ENCODE peak calls at places on chromosomes 11 and 22, in six cellular contexts. U is heart right ventricle, Y is prostate gland, O is PC-9, M is substantia nigra, B is fibroblast of lung. K is an unnamed sample.

GRCh38 chr11:18974192-18974591 is 35.0 kb upstream of the MRGPRX1 start:
- DNase-seq in U (no peak), Y (no peak), O (no peak), M (no peak), B (no peak), K (no peak)

GRCh38 chr22:22855617-22856308 is 31.9 kb upstream of the IGLL5 start:
- DNase-seq in U (no peak), Y (no peak), O (no peak), M (no peak), B (no peak), K (no peak)

GRCh38 chr11:57315491-57315890 is 9.3 kb downstream of the TNKS1BP1 start:
- DNase-seq in U (no peak), Y (no peak), O (no peak), M (no peak), B (peak), K (no peak)

GRCh38 chr22:29458551-29458950 is 20.2 kb downstream of the RFPL1 start:
- DNase-seq in U (no peak), Y (no peak), O (no peak), M (no peak), B (no peak), K (no peak)

GRCh38 chr22:30866216-30866615 is 102.4 kb downstream of the MORC2 start:
- DNase-seq in U (no peak), Y (no peak), O (no peak), M (no peak), B (no peak), K (no peak)

GRCh38 chr22:50306753-50307749 is at the start of gene PLXNB2:
- DNase-seq in U (peak), Y (peak), O (peak), M (peak), B (peak), K (peak)

GRCh38 chr11:80542704-80543103 is 1101.9 kb upstream of the TENM4 start:
- DNase-seq in U (no peak), Y (no peak), O (no peak), M (no peak), B (no peak), K (no peak)

GRCh38 chr11:6705905-6706535 is 22.9 kb upstream of the MRPL17 start:
- DNase-seq in U (no peak), Y (peak), O (peak), M (no peak), B (peak), K (peak)

GRCh38 chr11:69308531-69308930 is 14.6 kb downstream of the MYEOV start:
- DNase-seq in U (no peak), Y (no peak), O (no peak), M (no peak), B (no peak), K (no peak)

GRCh38 chr11:2090172-2091111 is 48.7 kb downstream of the IGF2 start:
- DNase-seq in U (no peak), Y (no peak), O (no peak), M (no peak), B (no peak), K (no peak)

GRCh38 chr11:33722579-33723234 is 13.5 kb downstream of the CD59 start:
- DNase-seq in U (no peak), Y (no peak), O (peak), M (no peak), B (peak), K (no peak)

GRCh38 chr11:81449588-81450155 is 1284.0 kb downstream of the FAM181B start:
- DNase-seq in U (no peak), Y (no peak), O (no peak), M (no peak), B (peak), K (no peak)

GRCh38 chr11:44634401-44635281 is 69.2 kb downstream of the CD82 start:
- DNase-seq in U (peak), Y (peak), O (no peak), M (peak), B (peak), K (peak)

GRCh38 chr11:6637871-6638270 is 17.7 kb downstream of the DCHS1 start:
- DNase-seq in U (no peak), Y (no peak), O (peak), M (no peak), B (peak), K (no peak)

GRCh38 chr11:64001552-64002427 is 15.6 kb downstream of the OTUB1 start:
- DNase-seq in U (no peak), Y (no peak), O (no peak), M (no peak), B (no peak), K (peak)

GRCh38 chr22:48943567-48944432 is 883.9 kb downstream of the BRD1 start:
- DNase-seq in U (no peak), Y (no peak), O (peak), M (peak), B (no peak), K (peak)

GRCh38 chr11:100830978-100831732 is 144.1 kb downstream of the ARHGAP42 start:
- DNase-seq in U (no peak), Y (no peak), O (no peak), M (no peak), B (peak), K (no peak)

GRCh38 chr11:99325807-99326206 is 305.1 kb downstream of the CNTN5 start:
- DNase-seq in U (no peak), Y (no peak), O (peak), M (no peak), B (peak), K (no peak)

GRCh38 chr22:25360411-25360810 is 141.0 kb downstream of the CRYBB2 start:
- DNase-seq in U (no peak), Y (no peak), O (no peak), M (no peak), B (no peak), K (no peak)

DNA sequence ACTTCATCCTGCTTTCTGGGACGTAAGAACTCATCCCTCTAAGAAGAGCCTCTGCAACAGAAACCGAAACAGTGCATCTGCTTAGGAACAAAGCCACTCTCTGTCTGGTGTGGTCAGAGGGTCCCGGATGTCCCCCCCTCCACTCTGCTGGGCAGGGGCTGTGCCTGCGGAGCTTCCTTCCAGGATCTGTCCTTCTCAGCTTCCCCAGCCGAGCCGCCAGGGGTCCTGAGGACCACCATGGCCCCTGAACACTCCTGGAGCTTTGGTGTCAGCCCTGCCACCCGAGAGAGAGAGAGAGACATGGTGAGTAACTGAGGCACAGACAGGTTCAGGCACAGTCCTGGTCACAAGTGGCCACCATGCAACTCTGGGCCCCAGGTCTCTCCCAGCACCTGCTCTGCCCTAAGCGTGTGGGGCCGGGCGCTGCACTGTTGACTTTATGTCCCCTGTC is 24.4 kb upstream of the MGAT3 start:
- DNase-seq in U (no peak), Y (no peak), O (no peak), M (no peak), B (no peak), K (peak)
- H3K27ac ChIP-seq in U (peak), Y (no peak), O (no peak), M (peak), B (peak), K (peak)

DNA sequence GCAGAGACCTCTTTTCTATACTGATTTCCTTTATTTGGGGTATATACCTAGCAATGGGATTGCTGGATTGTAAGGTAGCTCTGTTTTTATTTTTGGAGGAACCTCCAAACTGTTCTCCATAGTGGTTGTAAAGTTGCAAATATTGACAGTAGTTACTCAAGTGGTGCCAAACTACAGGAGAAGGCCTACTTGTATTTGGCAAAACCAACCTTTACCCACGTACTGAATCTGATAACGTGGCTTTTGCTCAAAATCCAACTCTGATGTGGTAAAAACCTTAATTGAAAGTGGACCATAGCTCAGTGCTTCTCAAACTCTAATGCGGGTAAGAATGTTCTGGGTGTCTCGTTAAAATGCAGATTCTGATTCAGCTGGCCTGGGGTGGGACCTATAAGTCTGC is 69.7 kb downstream of the PACS1 start:
- DNase-seq in U (no peak), Y (no peak), O (no peak), M (no peak), B (no peak), K (no peak)
- H3K27ac ChIP-seq in U (no peak), Y (no peak), O (no peak), M (no peak), B (no peak), K (no peak)

GRCh38 chr11:61629082-61629481 is 48.2 kb upstream of the SYT7 start:
- DNase-seq in U (no peak), Y (no peak), O (no peak), M (no peak), B (no peak), K (no peak)
- H3K27ac ChIP-seq in U (no peak), Y (no peak), O (no peak), M (no peak), B (no peak), K (no peak)

GRCh38 chr11:95230054-95231034 is 658 bp downstream of the SESN3 start:
- DNase-seq in U (no peak), Y (peak), O (peak), M (peak), B (peak), K (peak)

GRCh38 chr11:95231126-95231880 is at the start of gene SESN3:
- DNase-seq in U (peak), Y (peak), O (peak), M (peak), B (peak), K (peak)

GRCh38 chr11:95228081-95228859 is 2.7 kb downstream of the SESN3 start:
- DNase-seq in U (no peak), Y (no peak), O (no peak), M (no peak), B (peak), K (no peak)

GRCh38 chr11:95231881-95232605 is 1.0 kb upstream of the SESN3 start:
- DNase-seq in U (peak), Y (peak), O (peak), M (peak), B (peak), K (peak)

GRCh38 chr11:95229199-95230053 is 1.6 kb downstream of the SESN3 start:
- DNase-seq in U (no peak), Y (no peak), O (no peak), M (no peak), B (peak), K (no peak)
- H3K27ac ChIP-seq in U (peak), Y (peak), O (no peak), M (peak), B (no peak), K (peak)

GRCh38 chr11:117822522-117823033 is 2.0 kb downstream of the FXYD2 start:
- DNase-seq in U (no peak), Y (no peak), O (no peak), M (no peak), B (no peak), K (no peak)

GRCh38 chr11:117820516-117820915 is 4.0 kb downstream of the FXYD2 start:
- DNase-seq in U (no peak), Y (no peak), O (no peak), M (no peak), B (no peak), K (no peak)

GRCh38 chr11:117823294-117823940 is 1.1 kb downstream of the FXYD2 start:
- DNase-seq in U (no peak), Y (no peak), O (no peak), M (no peak), B (no peak), K (no peak)

GRCh38 chr11:117821431-117821830 is 3.1 kb downstream of the FXYD2 start:
- DNase-seq in U (no peak), Y (no peak), O (no peak), M (no peak), B (no peak), K (no peak)

DNA sequence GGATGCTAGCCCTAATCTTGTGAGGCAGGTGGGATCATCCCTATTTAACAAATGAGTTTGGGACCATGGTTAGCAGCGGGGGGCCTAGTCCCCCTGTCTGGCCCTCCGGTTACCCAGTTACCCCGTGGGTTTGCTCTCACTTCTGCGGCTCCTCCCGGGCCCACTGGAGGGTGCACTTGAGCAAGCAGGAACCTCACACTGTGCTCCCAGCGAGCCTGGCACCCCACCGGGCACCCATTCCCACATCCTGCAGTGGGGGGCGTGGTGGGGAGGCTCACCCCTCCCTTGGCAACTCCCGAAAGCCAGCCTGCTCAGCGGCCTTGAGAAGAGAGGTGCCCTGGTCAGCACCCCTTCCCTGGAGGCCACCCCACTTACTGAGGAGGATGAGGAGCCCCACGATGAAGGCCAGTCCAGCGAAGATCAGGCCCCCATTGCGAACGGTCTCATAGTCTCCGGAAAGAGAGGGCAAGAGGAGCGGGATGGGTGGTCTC is 2.5 kb downstream of the FXYD2 start:
- DNase-seq in U (peak), Y (no peak), O (peak), M (peak), B (no peak), K (no peak)
- H3K27ac ChIP-seq in U (peak), Y (no peak), O (no peak), M (no peak), B (no peak), K (no peak)

DNA sequence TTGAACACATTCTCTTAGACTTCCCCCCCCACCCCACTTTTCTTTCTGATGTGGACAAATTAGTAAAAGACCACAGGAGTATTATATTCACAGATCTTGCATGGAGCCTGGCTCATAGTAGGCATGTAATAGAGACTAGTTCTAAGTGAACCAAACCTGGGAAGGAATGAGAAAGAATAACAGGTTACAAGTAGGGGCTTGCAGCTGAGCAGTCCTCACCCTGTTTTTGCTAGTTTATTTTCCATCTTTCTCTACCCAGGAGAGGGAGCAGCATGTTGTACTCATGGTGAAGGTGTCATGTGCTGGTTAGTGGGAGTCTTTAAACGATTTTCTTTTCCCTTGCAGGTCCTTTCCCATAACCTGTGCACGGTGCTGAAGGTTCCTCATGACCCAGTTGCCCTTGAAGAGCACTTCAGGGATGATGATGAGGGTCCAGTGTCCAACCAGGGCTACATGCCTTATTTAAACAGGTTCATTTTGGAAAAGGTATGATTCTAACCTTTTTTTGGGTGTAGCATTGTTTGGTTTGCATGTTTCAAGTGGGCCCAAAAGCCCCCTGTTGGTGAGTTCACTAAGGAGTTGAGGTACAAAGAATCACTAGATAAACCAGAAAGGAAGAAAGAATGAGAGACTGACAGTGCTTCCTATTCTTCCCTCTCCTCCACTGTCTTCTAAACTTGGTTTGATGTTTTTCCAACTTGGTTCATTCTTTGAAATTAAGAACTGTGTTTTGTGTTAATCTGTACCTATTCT is 30.1 kb downstream of the SWAP70 start:
- DNase-seq in U (no peak), Y (no peak), O (no peak), M (no peak), B (no peak), K (no peak)
- H3K27ac ChIP-seq in U (no peak), Y (no peak), O (no peak), M (no peak), B (no peak), K (no peak)

GRCh38 chr11:45909594-45910475 is 2.8 kb upstream of the FREY1 start:
- DNase-seq in U (no peak), Y (no peak), O (no peak), M (peak), B (no peak), K (no peak)

GRCh38 chr11:45913942-45914635 is 3.6 kb downstream of the PEX16 start:
- DNase-seq in U (no peak), Y (no peak), O (no peak), M (no peak), B (no peak), K (no peak)

GRCh38 chr11:45917286-45917622 is 423 bp downstream of the PEX16 start:
- DNase-seq in U (no peak), Y (no peak), O (no peak), M (no peak), B (no peak), K (no peak)

GRCh38 chr11:45915446-45915845 is 2.2 kb downstream of the PEX16 start:
- DNase-seq in U (no peak), Y (no peak), O (no peak), M (no peak), B (no peak), K (no peak)

GRCh38 chr11:45913514-45913913 is 4.2 kb downstream of the PEX16 start:
- DNase-seq in U (no peak), Y (no peak), O (no peak), M (no peak), B (no peak), K (no peak)
- H3K27ac ChIP-seq in U (no peak), Y (no peak), O (no peak), M (no peak), B (no peak), K (no peak)

GRCh38 chr11:72072348-72072747 is 8.0 kb downstream of the NUMA1 start:
- DNase-seq in U (no peak), Y (peak), O (peak), M (no peak), B (peak), K (no peak)
- H3K27ac ChIP-seq in U (no peak), Y (peak), O (peak), M (no peak), B (peak), K (no peak)

GRCh38 chr11:61329871-61330270 is 3.0 kb downstream of the DDB1 start:
- DNase-seq in U (no peak), Y (no peak), O (no peak), M (no peak), B (no peak), K (no peak)
- H3K27ac ChIP-seq in U (no peak), Y (no peak), O (no peak), M (no peak), B (no peak), K (no peak)

DNA sequence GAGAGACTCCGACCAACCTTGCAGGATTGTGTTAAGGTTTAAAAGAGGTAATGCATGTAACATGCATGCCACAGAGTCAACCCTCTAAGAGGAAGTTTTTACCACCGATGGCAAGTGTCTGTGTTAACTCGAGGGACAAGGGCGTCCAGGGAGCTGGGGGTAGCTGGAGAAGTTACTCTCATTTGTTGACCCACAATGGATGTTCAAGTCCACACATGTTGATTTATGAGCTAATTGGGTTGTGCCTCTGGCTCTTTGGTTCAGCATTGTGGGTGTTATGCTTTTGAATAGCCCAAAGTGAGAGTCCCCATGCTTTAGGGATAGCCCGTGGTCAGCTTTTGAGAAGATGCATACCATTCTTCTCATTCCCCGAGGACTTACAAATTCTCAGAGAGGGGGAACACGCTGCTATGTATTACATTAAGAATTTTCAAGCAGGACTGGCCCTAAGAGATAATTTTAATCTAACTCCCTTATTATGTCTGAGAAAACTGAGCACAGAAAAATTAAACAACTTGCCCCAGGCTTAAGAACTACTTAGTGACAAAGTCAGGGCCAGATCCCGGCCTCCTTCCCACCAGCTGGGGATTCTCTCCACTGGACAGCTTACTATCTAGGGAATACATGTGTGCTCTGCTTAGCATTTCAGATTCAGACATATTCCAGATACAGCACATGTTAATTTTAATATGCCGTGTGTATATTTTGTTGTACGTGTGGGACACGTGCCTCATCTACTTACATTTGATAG is 5.2 kb upstream of the PLET1 start:
- DNase-seq in U (no peak), Y (no peak), O (no peak), M (no peak), B (no peak), K (no peak)
- H3K27ac ChIP-seq in U (no peak), Y (no peak), O (no peak), M (no peak), B (no peak), K (no peak)